ENCODE peak calls at places on chromosome 9, in ten cellular contexts. One of them, this sample, is unnamed.

GRCh38 chr9:21616082-21616778 is 134.1 kb upstream of the IFNE start:
- DNase-seq in activated CD8-positive, alpha-beta memory T cell treated with anti-CD3 and anti-CD28 coated beads for 4 hours: no peak
- DNase-seq in small intestine: peak
- DNase-seq in WERI-Rb-1: no peak
- DNase-seq in NCI-H69: no peak
- DNase-seq in NCI-H510A: no peak
- DNase-seq in stomach: no peak
- DNase-seq in A549: peak
- DNase-seq in hepatocyte: peak
- DNase-seq in Calu3: no peak
- DNase-seq in this sample: no peak

GRCh38 chr9:84997472-84997871 is 327.9 kb downstream of the NTRK2 start:
- DNase-seq in activated CD8-positive, alpha-beta memory T cell treated with anti-CD3 and anti-CD28 coated beads for 4 hours: no peak
- DNase-seq in small intestine: no peak
- DNase-seq in WERI-Rb-1: no peak
- DNase-seq in NCI-H69: no peak
- DNase-seq in NCI-H510A: no peak
- DNase-seq in stomach: no peak
- DNase-seq in A549: no peak
- DNase-seq in hepatocyte: no peak
- DNase-seq in Calu3: no peak
- DNase-seq in this sample: no peak

GRCh38 chr9:19470981-19471650 is 62.3 kb downstream of the ACER2 start:
- DNase-seq in activated CD8-positive, alpha-beta memory T cell treated with anti-CD3 and anti-CD28 coated beads for 4 hours: no peak
- DNase-seq in small intestine: no peak
- DNase-seq in WERI-Rb-1: no peak
- DNase-seq in NCI-H69: no peak
- DNase-seq in NCI-H510A: no peak
- DNase-seq in stomach: no peak
- DNase-seq in A549: no peak
- DNase-seq in hepatocyte: no peak
- DNase-seq in Calu3: no peak
- DNase-seq in this sample: no peak

GRCh38 chr9:99184427-99185327 is 37.1 kb downstream of the ALG2 start:
- DNase-seq in activated CD8-positive, alpha-beta memory T cell treated with anti-CD3 and anti-CD28 coated beads for 4 hours: peak
- DNase-seq in small intestine: peak
- DNase-seq in WERI-Rb-1: peak
- DNase-seq in NCI-H69: peak
- DNase-seq in NCI-H510A: peak
- DNase-seq in stomach: peak
- DNase-seq in A549: peak
- DNase-seq in hepatocyte: peak
- DNase-seq in Calu3: peak
- DNase-seq in this sample: peak

GRCh38 chr9:14433841-14434511 is 120.0 kb upstream of the NFIB start:
- DNase-seq in activated CD8-positive, alpha-beta memory T cell treated with anti-CD3 and anti-CD28 coated beads for 4 hours: no peak
- DNase-seq in small intestine: peak
- DNase-seq in WERI-Rb-1: no peak
- DNase-seq in NCI-H69: peak
- DNase-seq in NCI-H510A: no peak
- DNase-seq in stomach: no peak
- DNase-seq in A549: peak
- DNase-seq in hepatocyte: peak
- DNase-seq in Calu3: no peak
- DNase-seq in this sample: no peak

GRCh38 chr9:27468450-27469110 is 55.5 kb upstream of the IFNK start:
- DNase-seq in activated CD8-positive, alpha-beta memory T cell treated with anti-CD3 and anti-CD28 coated beads for 4 hours: no peak
- DNase-seq in small intestine: no peak
- DNase-seq in WERI-Rb-1: no peak
- DNase-seq in NCI-H69: no peak
- DNase-seq in NCI-H510A: no peak
- DNase-seq in stomach: no peak
- DNase-seq in A549: no peak
- DNase-seq in hepatocyte: no peak
- DNase-seq in Calu3: no peak
- DNase-seq in this sample: no peak

GRCh38 chr9:38024036-38024681 is 44.9 kb downstream of the SHB start:
- DNase-seq in activated CD8-positive, alpha-beta memory T cell treated with anti-CD3 and anti-CD28 coated beads for 4 hours: no peak
- DNase-seq in small intestine: no peak
- DNase-seq in WERI-Rb-1: no peak
- DNase-seq in NCI-H69: peak
- DNase-seq in NCI-H510A: peak
- DNase-seq in stomach: no peak
- DNase-seq in A549: peak
- DNase-seq in hepatocyte: peak
- DNase-seq in Calu3: no peak
- DNase-seq in this sample: no peak

GRCh38 chr9:6498982-6499381 is 86.0 kb downstream of the UHRF2 start:
- DNase-seq in activated CD8-positive, alpha-beta memory T cell treated with anti-CD3 and anti-CD28 coated beads for 4 hours: no peak
- DNase-seq in small intestine: no peak
- DNase-seq in WERI-Rb-1: no peak
- DNase-seq in NCI-H69: no peak
- DNase-seq in NCI-H510A: no peak
- DNase-seq in stomach: no peak
- DNase-seq in A549: no peak
- DNase-seq in hepatocyte: no peak
- DNase-seq in Calu3: no peak
- DNase-seq in this sample: no peak

GRCh38 chr9:34559616-34560546 is 29.6 kb downstream of the CNTFR start:
- DNase-seq in activated CD8-positive, alpha-beta memory T cell treated with anti-CD3 and anti-CD28 coated beads for 4 hours: no peak
- DNase-seq in small intestine: peak
- DNase-seq in WERI-Rb-1: peak
- DNase-seq in NCI-H69: no peak
- DNase-seq in NCI-H510A: no peak
- DNase-seq in stomach: peak
- DNase-seq in A549: peak
- DNase-seq in hepatocyte: peak
- DNase-seq in Calu3: peak
- DNase-seq in this sample: no peak

GRCh38 chr9:94870793-94871558 is 144.5 kb downstream of the AOPEP start:
- DNase-seq in activated CD8-positive, alpha-beta memory T cell treated with anti-CD3 and anti-CD28 coated beads for 4 hours: no peak
- DNase-seq in small intestine: peak
- DNase-seq in WERI-Rb-1: no peak
- DNase-seq in NCI-H69: no peak
- DNase-seq in NCI-H510A: no peak
- DNase-seq in stomach: no peak
- DNase-seq in A549: peak
- DNase-seq in hepatocyte: no peak
- DNase-seq in Calu3: no peak
- DNase-seq in this sample: peak

GRCh38 chr9:68714416-68715180 is 9.6 kb downstream of the PIP5K1B start:
- DNase-seq in activated CD8-positive, alpha-beta memory T cell treated with anti-CD3 and anti-CD28 coated beads for 4 hours: no peak
- DNase-seq in small intestine: peak
- DNase-seq in WERI-Rb-1: no peak
- DNase-seq in NCI-H69: no peak
- DNase-seq in NCI-H510A: no peak
- DNase-seq in stomach: peak
- DNase-seq in A549: no peak
- DNase-seq in hepatocyte: no peak
- DNase-seq in Calu3: no peak
- DNase-seq in this sample: no peak

GRCh38 chr9:136940526-136941230 is 3.9 kb downstream of the FBXW5 start:
- DNase-seq in activated CD8-positive, alpha-beta memory T cell treated with anti-CD3 and anti-CD28 coated beads for 4 hours: no peak
- DNase-seq in small intestine: no peak
- DNase-seq in WERI-Rb-1: no peak
- DNase-seq in NCI-H69: no peak
- DNase-seq in NCI-H510A: no peak
- DNase-seq in stomach: no peak
- DNase-seq in A549: no peak
- DNase-seq in hepatocyte: no peak
- DNase-seq in Calu3: no peak
- DNase-seq in this sample: no peak

GRCh38 chr9:17578911-17579793 is at the start of gene SH3GL2:
- DNase-seq in activated CD8-positive, alpha-beta memory T cell treated with anti-CD3 and anti-CD28 coated beads for 4 hours: no peak
- DNase-seq in small intestine: peak
- DNase-seq in WERI-Rb-1: peak
- DNase-seq in NCI-H69: peak
- DNase-seq in NCI-H510A: peak
- DNase-seq in stomach: peak
- DNase-seq in A549: peak
- DNase-seq in hepatocyte: peak
- DNase-seq in Calu3: peak
- DNase-seq in this sample: no peak

GRCh38 chr9:134678206-134678605 is 36.6 kb downstream of the COL5A1 start:
- DNase-seq in activated CD8-positive, alpha-beta memory T cell treated with anti-CD3 and anti-CD28 coated beads for 4 hours: no peak
- DNase-seq in small intestine: no peak
- DNase-seq in WERI-Rb-1: no peak
- DNase-seq in NCI-H69: peak
- DNase-seq in NCI-H510A: no peak
- DNase-seq in stomach: no peak
- DNase-seq in A549: no peak
- DNase-seq in hepatocyte: no peak
- DNase-seq in Calu3: no peak
- DNase-seq in this sample: no peak

GRCh38 chr9:127742435-127743088 is 7.5 kb upstream of the TOR2A start:
- DNase-seq in activated CD8-positive, alpha-beta memory T cell treated with anti-CD3 and anti-CD28 coated beads for 4 hours: no peak
- DNase-seq in small intestine: peak
- DNase-seq in WERI-Rb-1: peak
- DNase-seq in NCI-H69: peak
- DNase-seq in NCI-H510A: no peak
- DNase-seq in stomach: peak
- DNase-seq in A549: peak
- DNase-seq in hepatocyte: peak
- DNase-seq in Calu3: peak
- DNase-seq in this sample: no peak

GRCh38 chr9:4689687-4690104 is 10.3 kb downstream of the CDC37L1 start:
- DNase-seq in activated CD8-positive, alpha-beta memory T cell treated with anti-CD3 and anti-CD28 coated beads for 4 hours: no peak
- DNase-seq in small intestine: no peak
- DNase-seq in WERI-Rb-1: no peak
- DNase-seq in NCI-H69: no peak
- DNase-seq in NCI-H510A: no peak
- DNase-seq in stomach: no peak
- DNase-seq in A549: no peak
- DNase-seq in hepatocyte: no peak
- DNase-seq in Calu3: no peak
- DNase-seq in this sample: no peak

GRCh38 chr9:91192785-91193657 is 168.7 kb downstream of the AUH start:
- DNase-seq in activated CD8-positive, alpha-beta memory T cell treated with anti-CD3 and anti-CD28 coated beads for 4 hours: peak
- DNase-seq in small intestine: peak
- DNase-seq in WERI-Rb-1: peak
- DNase-seq in NCI-H69: peak
- DNase-seq in NCI-H510A: peak
- DNase-seq in stomach: peak
- DNase-seq in A549: peak
- DNase-seq in hepatocyte: peak
- DNase-seq in Calu3: peak
- DNase-seq in this sample: no peak

GRCh38 chr9:115263731-115264130 is 145.8 kb upstream of the TNC start:
- DNase-seq in activated CD8-positive, alpha-beta memory T cell treated with anti-CD3 and anti-CD28 coated beads for 4 hours: no peak
- DNase-seq in small intestine: no peak
- DNase-seq in WERI-Rb-1: no peak
- DNase-seq in NCI-H69: no peak
- DNase-seq in NCI-H510A: no peak
- DNase-seq in stomach: no peak
- DNase-seq in A549: no peak
- DNase-seq in hepatocyte: no peak
- DNase-seq in Calu3: no peak
- DNase-seq in this sample: no peak

This sample was measured in central memory CD8-positive, alpha-beta T cell.